ENCODE peak calls at places on chromosomes 2 and 18, in six cellular contexts. O, Y, B, K, L and V are unnamed samples.

GRCh38 chr2:69163556-69163955 is 150.6 kb downstream of the ANTXR1 start:
- DNase-seq in L (no peak), O (no peak), Y (no peak), K (no peak), B (no peak), V (no peak)

GRCh38 chr18:33757037-33757436 is 179.0 kb downstream of the ASXL3 start:
- DNase-seq in O (no peak), L (no peak), K (no peak), Y (no peak), B (no peak), V (no peak)

GRCh38 chr2:221961561-221961960 is 337.2 kb downstream of the PAX3 start:
- DNase-seq in B (no peak), L (no peak), O (no peak), Y (no peak), K (no peak), V (no peak)

GRCh38 chr2:112480540-112481049 is 1.4 kb upstream of the TTL start:
- DNase-seq in K (no peak), B (no peak), Y (no peak), O (peak), L (peak), V (no peak)

GRCh38 chr2:207258191-207258991 is 92.6 kb upstream of the KLF7 start:
- DNase-seq in B (peak), Y (peak), O (no peak), L (no peak), K (no peak), V (peak)

GRCh38 chr2:112483047-112483473 is 1.1 kb downstream of the TTL start:
- DNase-seq in O (no peak), L (peak), B (peak), Y (no peak), K (no peak), V (peak)

GRCh38 chr2:219829968-219830738 is 202.7 kb downstream of the SLC4A3 start:
- DNase-seq in O (no peak), Y (no peak), K (no peak), B (no peak), L (no peak), V (no peak)

GRCh38 chr2:96553176-96553956 is 16.8 kb downstream of the ARID5A start:
- DNase-seq in B (no peak), O (no peak), Y (no peak), L (no peak), K (no peak), V (no peak)

GRCh38 chr2:160298960-160299359 is 98.9 kb upstream of the ITGB6 start:
- DNase-seq in Y (no peak), L (no peak), O (no peak), B (no peak), K (no peak), V (no peak)